ENCODE peak calls at places on chromosomes 1 and 21, in five cellular contexts. R is fibroblast of lung; Z is stimulated activated effector memory CD8-positive, alpha-beta T cell treated with anti-CD3 and anti-CD28 coated beads, Interleukin-12 subunit alpha, Interleukin-12 subunit beta, amount 100 ng/mL, for 72 hours; B is frontal cortex; A is stimulated activated CD8-positive, alpha-beta memory T cell treated with anti-CD3 and anti-CD28 coated beads, Interleukin-2, amount 100 ng/mL, for 1 hour. E is an unnamed sample.

GRCh38 chr21:33019885-33020557 is 5.7 kb upstream of the OLIG2 start:
- DNase-seq in R (no peak), Z (no peak), A (no peak), B (no peak), E (no peak)

GRCh38 chr1:153793261-153793972 is 18.2 kb downstream of the SLC27A3 start:
- DNase-seq in B (no peak), R (no peak), A (no peak), Z (no peak), E (no peak)

GRCh38 chr1:205563927-205564441 is 59.5 kb downstream of the CDK18 start:
- DNase-seq in R (no peak), B (no peak), A (no peak), Z (no peak), E (no peak)

GRCh38 chr1:221680085-221680484 is 61.8 kb downstream of the DUSP10 start:
- DNase-seq in R (no peak), Z (no peak), A (no peak), B (no peak), E (no peak)

GRCh38 chr1:53639251-53639721 is 99.7 kb downstream of the GLIS1 start:
- DNase-seq in Z (no peak), B (no peak), A (no peak), R (peak; percentile 32), E (no peak)

GRCh38 chr21:29403291-29403690 is 104.6 kb downstream of the BACH1 start:
- DNase-seq in A (no peak), Z (no peak), R (peak; percentile 84), B (no peak), E (no peak)

GRCh38 chr1:160855181-160855981 is 7.3 kb downstream of the CD244 start:
- DNase-seq in R (no peak), A (no peak), Z (peak; percentile 77), B (no peak), E (no peak)

GRCh38 chr1:99766378-99766800 is at the start of gene FRRS1:
- DNase-seq in Z (peak; percentile 55), A (no peak), R (peak; percentile 77), B (no peak), E (peak; percentile 4)

GRCh38 chr1:9746651-9747050 is 77.1 kb downstream of the CLSTN1 start:
- DNase-seq in A (no peak), B (no peak), R (no peak), Z (no peak), E (no peak)

GRCh38 chr1:40291293-40291692 is 25.8 kb downstream of the COL9A2 start:
- DNase-seq in Z (no peak), B (no peak), R (no peak), A (no peak), E (no peak)

GRCh38 chr1:203569490-203570318 is 56.9 kb upstream of the ATP2B4 start:
- DNase-seq in R (no peak), Z (no peak), A (no peak), B (no peak), E (no peak)

GRCh38 chr1:51272916-51273315 is 36.8 kb downstream of the RNF11 start:
- DNase-seq in Z (no peak), B (no peak), R (no peak), A (no peak), E (no peak)

GRCh38 chr1:18890704-18891103 is 11.7 kb downstream of the ALDH4A1 start:
- DNase-seq in Z (no peak), R (no peak), B (no peak), A (no peak), E (peak; percentile 21)

E was measured in nucleus accumbens.